ENCODE peak calls at places on chromosomes 5 and 9, in four cellular contexts. Y, V, Q and Z are unnamed samples.

GRCh38 chr5:131262953-131263541 is 806 bp upstream of the CDC42SE2 start:
- DNase-seq in Q (no peak), V (peak; percentile 45), Y (peak; percentile 15), Z (no peak)

GRCh38 chr5:14600846-14601245 is 19.3 kb downstream of the OTULINL start:
- DNase-seq in Q (no peak), V (no peak), Y (no peak), Z (no peak)

GRCh38 chr5:102860035-102860434 is 104.9 kb downstream of the PAM start:
- DNase-seq in V (no peak), Y (no peak), Q (no peak), Z (no peak)

GRCh38 chr9:6522263-6522662 is 109.3 kb downstream of the UHRF2 start:
- DNase-seq in Y (no peak), V (no peak), Q (no peak), Z (no peak)

GRCh38 chr9:136656795-136657611 is 5.7 kb upstream of the EGFL7 start:
- DNase-seq in Y (peak; percentile 88), Q (no peak), V (no peak), Z (peak; percentile 56)

GRCh38 chr5:115888027-115888426 is 46.3 kb downstream of the AP3S1 start:
- DNase-seq in Q (no peak), Y (peak; percentile 5), V (no peak), Z (peak; percentile 11)

GRCh38 chr5:160118349-160119141 is 705 bp downstream of the PWWP2A start:
- DNase-seq in Y (peak; percentile 39), V (peak; percentile 32), Q (no peak), Z (peak; percentile 29)

GRCh38 chr5:61319388-61320146 is 12.5 kb upstream of the ZSWIM6 start:
- DNase-seq in Y (peak; percentile 87), Q (no peak), V (peak; percentile 65), Z (no peak)

GRCh38 chr5:96320797-96321196 is 112.3 kb downstream of the PCSK1 start:
- DNase-seq in Q (no peak), V (no peak), Y (no peak), Z (no peak)

GRCh38 chr9:79694676-79695400 is 123.1 kb downstream of the TLE4 start:
- DNase-seq in Q (peak; percentile 74), V (no peak), Y (no peak), Z (no peak)

GRCh38 chr5:134140530-134141201 is 26.2 kb downstream of the TCF7 start:
- DNase-seq in Q (peak; percentile 58), V (peak; percentile 77), Y (peak; percentile 78), Z (peak; percentile 50)

GRCh38 chr5:140764177-140765020 is 21.5 kb upstream of the PCDHA1 start:
- DNase-seq in Q (no peak), V (no peak), Y (no peak), Z (no peak)